ENCODE peak calls at places on chromosome 13, in seven cellular contexts. R, I, T, D, K, L and O are unnamed samples.

GRCh38 chr13:49421391-49421790 is 22.5 kb downstream of the CAB39L start:
- DNase-seq in T (no peak), D (no peak), R (no peak), I (no peak), L (no peak), K (no peak), O (peak; percentile 18)

GRCh38 chr13:84528408-84529055 is 646.3 kb upstream of the SLITRK1 start:
- DNase-seq in D (no peak), T (no peak), R (no peak), K (no peak), I (no peak), L (no peak), O (no peak)

GRCh38 chr13:70108276-70108845 is at the start of gene KLHL1:
- DNase-seq in K (no peak), D (no peak), I (no peak), L (no peak), T (no peak), R (no peak), O (no peak)

GRCh38 chr13:102394158-102395053 is 7.4 kb downstream of the FGF14 start:
- DNase-seq in L (peak; percentile 99), D (peak; percentile 96), T (peak; percentile 90), R (peak; percentile 87), K (peak; percentile 96), I (peak; percentile 84), O (peak; percentile 33)

GRCh38 chr13:113880651-113881611 is 17.1 kb upstream of the GAS6 start:
- DNase-seq in K (no peak), L (no peak), R (no peak), T (no peak), I (no peak), D (no peak), O (no peak)

GRCh38 chr13:21913010-21913409 is 242.1 kb downstream of the FGF9 start:
- DNase-seq in L (no peak), T (no peak), K (no peak), R (no peak), D (no peak), I (no peak), O (no peak)

GRCh38 chr13:71718931-71719330 is 148.1 kb downstream of the DACH1 start:
- DNase-seq in I (no peak), T (no peak), R (no peak), D (no peak), L (no peak), K (no peak), O (no peak)

GRCh38 chr13:77222000-77222690 is 104.7 kb downstream of the MYCBP2 start:
- DNase-seq in R (no peak), I (no peak), T (no peak), K (no peak), D (no peak), L (no peak), O (no peak)

GRCh38 chr13:37417042-37417441 is 181.5 kb downstream of the POSTN start:
- DNase-seq in I (no peak), T (no peak), R (no peak), K (no peak), L (no peak), D (no peak), O (no peak)

GRCh38 chr13:24683370-24683769 is 3.2 kb downstream of the ATP12A start:
- DNase-seq in T (no peak), L (no peak), I (no peak), D (no peak), R (no peak), K (no peak), O (peak; percentile 43)

GRCh38 chr13:28100149-28101121 is at the start of gene FLT3:
- DNase-seq in L (peak; percentile 38), K (peak; percentile 23), T (peak; percentile 82), I (no peak), D (no peak), R (no peak), O (peak; percentile 20)

GRCh38 chr13:19382111-19382510 is 179.2 kb downstream of the TPTE2 start:
- DNase-seq in R (no peak), K (no peak), D (no peak), T (peak; percentile 13), L (no peak), I (no peak), O (no peak)

GRCh38 chr13:43054803-43055802 is 31.7 kb downstream of the DNAJC15 start:
- DNase-seq in T (no peak), K (no peak), I (no peak), D (no peak), L (no peak), R (no peak), O (no peak)

GRCh38 chr13:42807236-42807635 is 25.9 kb downstream of the FAM216B start:
- DNase-seq in T (no peak), R (no peak), K (no peak), I (no peak), L (no peak), D (no peak), O (no peak)

GRCh38 chr13:102901056-102901455 is 55.2 kb downstream of the ERCC5 start:
- DNase-seq in K (no peak), T (no peak), R (no peak), L (no peak), I (no peak), D (no peak), O (no peak)

GRCh38 chr13:75432045-75432444 is 49.9 kb downstream of the TBC1D4 start:
- DNase-seq in R (no peak), D (no peak), K (no peak), T (no peak), L (no peak), I (no peak), O (no peak)

GRCh38 chr13:93559718-93560117 is 333.1 kb downstream of the GPC6 start:
- DNase-seq in K (peak; percentile 99), I (no peak), D (no peak), R (no peak), T (no peak), L (no peak), O (no peak)

GRCh38 chr13:50149143-50149703 is 134.0 kb downstream of the KCNRG start:
- DNase-seq in R (no peak), L (no peak), D (no peak), I (no peak), K (no peak), T (no peak), O (no peak)

GRCh38 chr13:37788346-37788745 is 81.2 kb downstream of the TRPC4 start:
- DNase-seq in K (no peak), I (no peak), D (no peak), T (no peak), R (no peak), L (no peak), O (no peak)

GRCh38 chr13:35159041-35159440 is 217.0 kb downstream of the NBEA start:
- DNase-seq in R (no peak), I (no peak), T (no peak), D (no peak), K (no peak), L (no peak), O (no peak)

GRCh38 chr13:113162783-113163685 is 4.6 kb downstream of the PROZ start:
- DNase-seq in D (no peak), R (no peak), L (no peak), I (no peak), K (peak; percentile 22), T (no peak), O (no peak)

GRCh38 chr13:95896302-95896701 is 156.9 kb downstream of the UGGT2 start:
- DNase-seq in R (no peak), K (no peak), D (no peak), L (no peak), I (no peak), T (no peak), O (no peak)

GRCh38 chr13:74452881-74453280 is 318.7 kb upstream of the KLF12 start:
- DNase-seq in D (no peak), K (no peak), T (no peak), I (no peak), R (no peak), L (no peak), O (no peak)

GRCh38 chr13:88097541-88097940 is 426.4 kb downstream of the SLITRK5 start:
- DNase-seq in I (no peak), R (no peak), T (no peak), L (no peak), K (no peak), D (no peak), O (no peak)

GRCh38 chr13:51457086-51457485 is 4.2 kb upstream of the INTS6 start:
- DNase-seq in I (no peak), D (no peak), K (no peak), L (no peak), R (no peak), T (no peak), O (no peak)

GRCh38 chr13:51873419-51873818 is 11.7 kb downstream of the CCDC70 start:
- DNase-seq in R (no peak), T (no peak), D (no peak), L (no peak), K (no peak), I (no peak), O (no peak)

GRCh38 chr13:110442946-110443632 is 118.4 kb downstream of the RAB20 start:
- DNase-seq in D (no peak), L (peak; percentile 7), I (no peak), R (no peak), K (no peak), T (no peak), O (no peak)

GRCh38 chr13:76903544-76904162 is 17.4 kb upstream of the KCTD12 start:
- DNase-seq in D (peak; percentile 40), R (peak; percentile 50), L (peak; percentile 66), K (peak; percentile 12), T (peak; percentile 52), I (peak; percentile 9), O (peak; percentile 25)

GRCh38 chr13:75079226-75079625 is 402.7 kb downstream of the TBC1D4 start:
- DNase-seq in R (no peak), D (no peak), T (no peak), K (no peak), I (no peak), L (no peak), O (no peak)

GRCh38 chr13:93628136-93628535 is 401.5 kb downstream of the GPC6 start:
- DNase-seq in L (no peak), D (no peak), I (no peak), K (no peak), T (no peak), R (no peak), O (no peak)

GRCh38 chr13:23074054-23074805 is 106.5 kb upstream of the SGCG start:
- DNase-seq in D (no peak), L (no peak), K (no peak), R (no peak), T (no peak), I (no peak), O (no peak)

GRCh38 chr13:112464720-112465119 is 88.6 kb downstream of the SPACA7 start:
- DNase-seq in L (no peak), I (no peak), D (no peak), R (no peak), T (no peak), K (no peak), O (no peak)

GRCh38 chr13:41682001-41682400 is 224.7 kb downstream of the RGCC start:
- DNase-seq in L (no peak), T (no peak), I (no peak), R (no peak), D (no peak), K (no peak), O (no peak)

GRCh38 chr13:22063416-22064124 is 392.7 kb downstream of the FGF9 start:
- DNase-seq in D (no peak), R (no peak), K (no peak), I (no peak), T (no peak), L (no peak), O (no peak)

GRCh38 chr13:44389003-44389666 is 15.5 kb downstream of the SERP2 start:
- DNase-seq in T (no peak), R (no peak), K (no peak), D (no peak), L (no peak), I (no peak), O (no peak)